ENCODE peak calls at places on chromosomes 1 and 21, in nine cellular contexts. Z is psoas muscle, U is A549, H is astrocyte of the spinal cord, X is epithelial cell of esophagus, B is mucosa of descending colon, V is stomach, G is fibroblast of mammary gland, S is prostate gland. A is an unnamed sample.

GRCh38 chr1:153402226-153402625 is 11.4 kb upstream of the S100A8 start:
- DNase-seq in Z (no peak), U (no peak), H (no peak), X (no peak), B (no peak), V (no peak), G (no peak), S (no peak), A (no peak)

GRCh38 chr1:93980320-93980744 is 71.1 kb upstream of the GCLM start:
- DNase-seq in Z (no peak), U (peak; percentile 18), H (no peak), X (no peak), B (no peak), V (no peak), G (no peak), S (no peak), A (no peak)

GRCh38 chr1:101992816-101993575 is 3.7 kb downstream of the OLFM3 start:
- DNase-seq in Z (no peak), U (no peak), H (no peak), X (no peak), B (no peak), V (no peak), G (no peak), S (no peak), A (no peak)

GRCh38 chr1:34518146-34518545 is 236.7 kb upstream of the GJB5 start:
- DNase-seq in Z (no peak), U (no peak), H (no peak), X (no peak), B (no peak), V (no peak), G (no peak), S (no peak), A (no peak)

GRCh38 chr1:64245495-64245894 is 42.1 kb downstream of the UBE2U start:
- DNase-seq in Z (no peak), U (no peak), H (no peak), X (no peak), B (no peak), V (no peak), G (no peak), S (no peak), A (no peak)

GRCh38 chr1:1972976-1973715 is 30.4 kb downstream of the CFAP74 start:
- DNase-seq in Z (peak; percentile 12), U (no peak), H (no peak), X (no peak), B (no peak), V (no peak), G (no peak), S (no peak), A (no peak)

GRCh38 chr1:47838562-47839459 is 158.4 kb downstream of the TRABD2B start:
- DNase-seq in Z (peak; percentile 45), U (no peak), H (no peak), X (no peak), B (peak; percentile 64), V (peak; percentile 32), G (no peak), S (no peak), A (no peak)

GRCh38 chr1:198678901-198679329 is 40.1 kb downstream of the PTPRC start:
- DNase-seq in Z (no peak), U (no peak), H (no peak), X (no peak), B (no peak), V (no peak), G (no peak), S (no peak), A (no peak)

GRCh38 chr21:25961042-25961441 is 209.5 kb downstream of the APP start:
- DNase-seq in Z (no peak), U (no peak), H (no peak), X (no peak), B (no peak), V (no peak), G (no peak), S (no peak), A (no peak)

GRCh38 chr21:14270631-14271030 is 54.7 kb downstream of the RBM11 start:
- DNase-seq in Z (no peak), U (no peak), H (no peak), X (no peak), B (no peak), V (no peak), G (no peak), S (no peak), A (no peak)

GRCh38 chr1:151992345-151993083 is 1.1 kb downstream of the S100A10 start:
- DNase-seq in Z (peak; percentile 88), U (peak; percentile 87), H (peak; percentile 96), X (peak; percentile 98), B (peak; percentile 92), V (peak; percentile 92), G (peak; percentile 96), S (peak; percentile 82), A (no peak)

GRCh38 chr1:194857413-194857812 is 1671.0 kb upstream of the B3GALT2 start:
- DNase-seq in Z (no peak), U (no peak), H (no peak), X (no peak), B (no peak), V (no peak), G (no peak), S (no peak), A (no peak)

GRCh38 chr1:183315987-183316758 is 102.0 kb downstream of the NMNAT2 start:
- DNase-seq in Z (no peak), U (no peak), H (no peak), X (no peak), B (no peak), V (no peak), G (no peak), S (no peak), A (no peak)

GRCh38 chr1:108830119-108831008 is 26.5 kb downstream of the AKNAD1 start:
- DNase-seq in Z (peak; percentile 92), U (peak; percentile 76), H (peak; percentile 95), X (peak; percentile 85), B (peak; percentile 72), V (peak; percentile 60), G (peak; percentile 99), S (peak; percentile 35), A (peak; percentile 85)

GRCh38 chr1:185733818-185734709 is at the start of gene HMCN1:
- DNase-seq in Z (peak; percentile 82), U (peak; percentile 26), H (peak; percentile 68), X (peak; percentile 41), B (peak; percentile 59), V (peak; percentile 58), G (peak; percentile 72), S (peak; percentile 43), A (no peak)

GRCh38 chr1:154270833-154271232 is 1.6 kb upstream of the HAX1 start:
- DNase-seq in Z (no peak), U (no peak), H (no peak), X (no peak), B (no peak), V (no peak), G (no peak), S (no peak), A (no peak)

GRCh38 chr1:21801100-21801499 is 11.0 kb upstream of the LDLRAD2 start:
- DNase-seq in Z (no peak), U (no peak), H (peak; percentile 21), X (peak; percentile 76), B (no peak), V (no peak), G (peak; percentile 66), S (no peak), A (no peak)

GRCh38 chr21:41321211-41321907 is 4.8 kb downstream of the FAM3B start:
- DNase-seq in Z (no peak), U (no peak), H (no peak), X (no peak), B (no peak), V (no peak), G (no peak), S (no peak), A (no peak)

GRCh38 chr1:154352581-154353459 is 27.5 kb downstream of the ATP8B2 start:
- DNase-seq in Z (no peak), U (no peak), H (peak; percentile 34), X (peak; percentile 17), B (peak; percentile 85), V (peak; percentile 66), G (peak; percentile 31), S (peak; percentile 32), A (no peak)

GRCh38 chr1:152049291-152050073 is 12.7 kb upstream of the S100A11 start:
- DNase-seq in Z (no peak), U (no peak), H (no peak), X (peak; percentile 88), B (no peak), V (no peak), G (peak; percentile 88), S (no peak), A (no peak)

GRCh38 chr21:46052703-46053651 is 44.9 kb upstream of the COL6A2 start:
- DNase-seq in Z (no peak), U (no peak), H (peak; percentile 85), X (peak; percentile 20), B (no peak), V (no peak), G (peak; percentile 98), S (no peak), A (peak; percentile 78)
- H3K4me3 ChIP-seq in Z (no peak overlapping the region), U (no peak overlapping the region), H (no peak overlapping the region), X (no peak overlapping the region), B (no peak overlapping the region), V (no peak overlapping the region), G (no peak overlapping the region), S (no peak overlapping the region), A (no peak overlapping the region)

GRCh38 chr1:7516341-7516740 is 254.8 kb upstream of the VAMP3 start:
- DNase-seq in Z (peak; percentile 15), U (no peak), H (no peak), X (no peak), B (no peak), V (no peak), G (no peak), S (no peak), A (no peak)
- TF ChIP-seq CTCF in Z (no peak), U (no peak), H (peak; percentile 17), X (no peak), B (no peak), V (no peak), G (no peak), S (no peak), A (peak; percentile 29)

DNA sequence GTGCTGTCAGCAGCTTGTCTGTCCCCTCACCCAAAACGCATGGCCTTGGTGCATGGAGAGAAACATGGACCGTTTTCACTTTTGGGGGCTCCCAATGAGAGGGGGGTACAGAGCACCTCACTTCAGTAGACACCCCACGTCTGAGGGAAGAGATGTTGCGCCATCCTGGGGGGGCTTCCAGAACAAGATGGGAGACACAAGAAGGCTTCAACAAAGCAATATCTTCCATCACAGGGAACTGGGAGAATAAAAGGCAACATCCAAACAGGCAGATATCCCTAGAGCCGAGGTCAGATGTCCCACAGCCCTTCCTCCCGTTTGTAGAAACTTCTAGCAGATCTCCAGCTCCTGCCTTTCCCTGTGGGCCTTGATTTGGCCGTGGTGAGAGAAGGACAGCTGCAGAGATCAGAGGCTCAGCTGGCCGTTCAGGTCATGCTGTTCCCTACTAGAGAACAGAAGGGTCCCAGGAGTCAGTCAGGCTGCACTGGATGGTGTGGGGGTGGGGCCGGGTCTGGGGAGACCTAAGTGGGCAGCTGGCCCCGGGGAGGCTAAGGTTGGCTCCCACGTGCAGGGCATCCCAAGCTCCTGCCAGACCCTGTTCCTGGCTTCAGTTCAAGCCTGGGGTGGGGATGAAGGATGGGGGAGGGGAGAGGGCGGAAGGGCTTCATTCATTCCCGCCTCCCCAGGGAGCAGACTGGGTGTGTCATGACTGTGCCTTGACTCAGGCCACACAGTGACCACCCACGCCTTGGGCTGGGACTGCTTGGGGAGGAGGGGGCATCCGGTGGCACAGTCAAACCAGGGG is 4.4 kb downstream of the PLOD1 start:
- DNase-seq in Z (peak; percentile 91), U (no peak), H (no peak), X (no peak), B (no peak), V (no peak), G (no peak), S (no peak), A (no peak)
- H3K4me3 ChIP-seq in Z (no peak overlapping the region), U (no peak overlapping the region), H (no peak overlapping the region), X (no peak overlapping the region), B (no peak overlapping the region), V (no peak overlapping the region), G (no peak overlapping the region), S (no peak overlapping the region), A (peak overlapping the region; percentile 15)

GRCh38 chr21:42466700-42467612 is 29.1 kb downstream of the RSPH1 start:
- DNase-seq in Z (peak; percentile 47), U (no peak), H (peak; percentile 34), X (peak; percentile 56), B (peak; percentile 46), V (no peak), G (no peak), S (peak; percentile 29), A (no peak)
- TF ChIP-seq CTCF in Z (peak; percentile 34), U (no peak), H (peak; percentile 35), X (peak; percentile 58), B (no peak), V (no peak), G (no peak), S (peak; percentile 45), A (no peak)